ENCODE peak calls at places on chromosomes 4 and X, in seven cellular contexts. L is right lobe of liver, P is testis, Z is ovary, N is pancreas, B is upper lobe of left lung, R is tibial artery. D is an unnamed sample.

GRCh38 chr4:97828646-97829045 is 314.6 kb downstream of the STPG2 start:
- DNase-seq in L (no peak), P (no peak), Z (no peak), N (no peak), B (no peak), R (no peak), D (no peak)

GRCh38 chr4:97235516-97235915 is 907.8 kb downstream of the STPG2 start:
- DNase-seq in L (no peak), P (no peak), Z (no peak), N (no peak), B (no peak), R (no peak), D (no peak)

GRCh38 chr4:69787879-69788278 is 27.5 kb upstream of the SULT1B1 start:
- DNase-seq in L (no peak), P (no peak), Z (no peak), N (no peak), B (no peak), R (no peak), D (no peak)

GRCh38 chr4:117249333-117249732 is 164.0 kb upstream of the TRAM1L1 start:
- DNase-seq in L (no peak), P (no peak), Z (no peak), N (no peak), B (no peak), R (no peak), D (no peak)

GRCh38 chr4:76198411-76199237 is 15.0 kb downstream of the SCARB2 start:
- DNase-seq in L (peak), P (peak), Z (peak), N (peak), B (peak), R (peak), D (peak)

GRCh38 chr4:158850800-158851644 is 82.2 kb downstream of the FNIP2 start:
- DNase-seq in L (no peak), P (no peak), Z (no peak), N (no peak), B (no peak), R (no peak), D (peak)

GRCh38 chr4:56674984-56675383 is 6.1 kb downstream of the HOPX start:
- DNase-seq in L (no peak), P (no peak), Z (no peak), N (no peak), B (no peak), R (no peak), D (no peak)

GRCh38 chr4:150987204-150987603 is 27.9 kb downstream of the LRBA start:
- DNase-seq in L (no peak), P (no peak), Z (no peak), N (no peak), B (no peak), R (no peak), D (no peak)

GRCh38 chr4:189096717-189097116 is 844.0 kb upstream of the FRG1 start:
- DNase-seq in L (no peak), P (peak), Z (no peak), N (no peak), B (no peak), R (no peak), D (no peak)

GRCh38 chr4:81346719-81347118 is 125.0 kb downstream of the RASGEF1B start:
- DNase-seq in L (no peak), P (no peak), Z (no peak), N (no peak), B (no peak), R (no peak), D (no peak)

GRCh38 chrX:17174671-17175070 is 200.3 kb upstream of the NHS start:
- DNase-seq in L (no peak), P (no peak), Z (no peak), N (no peak), B (no peak), R (no peak), D (no peak)

GRCh38 chr4:169009281-169010124 is 552 bp downstream of the CBR4 start:
- DNase-seq in L (peak), P (peak), Z (peak), N (peak), B (peak), R (peak), D (peak)

GRCh38 chr4:21765810-21766407 is 182.7 kb downstream of the KCNIP4 start:
- DNase-seq in L (no peak), P (peak), Z (no peak), N (no peak), B (no peak), R (no peak), D (peak)

GRCh38 chr4:103306870-103307345 is 108.8 kb upstream of the CENPE start:
- DNase-seq in L (peak), P (peak), Z (no peak), N (peak), B (peak), R (no peak), D (no peak)

GRCh38 chr4:36824682-36825081 is 419.9 kb upstream of the NWD2 start:
- DNase-seq in L (no peak), P (no peak), Z (no peak), N (no peak), B (no peak), R (no peak), D (no peak)

GRCh38 chr4:159498371-159499115 is 395.7 kb downstream of the RAPGEF2 start:
- DNase-seq in L (peak), P (no peak), Z (no peak), N (peak), B (no peak), R (no peak), D (no peak)

GRCh38 chrX:53729756-53730155 is 43.2 kb upstream of the HUWE1 start:
- DNase-seq in L (no peak), P (no peak), Z (no peak), N (no peak), B (no peak), R (no peak), D (peak)

GRCh38 chrX:9765737-9766098 is at the start of gene GPR143:
- DNase-seq in L (no peak), P (peak), Z (no peak), N (no peak), B (no peak), R (no peak), D (no peak)

GRCh38 chr4:6278801-6279197 is 9.1 kb downstream of the WFS1 start:
- DNase-seq in L (no peak), P (peak), Z (peak), N (no peak), B (no peak), R (peak), D (peak)

GRCh38 chr4:166091914-166092510 is 219.0 kb downstream of the TLL1 start:
- DNase-seq in L (no peak), P (no peak), Z (no peak), N (no peak), B (no peak), R (no peak), D (peak)

GRCh38 chrX:40922307-40922706 is 162.9 kb upstream of the USP9X start:
- DNase-seq in L (no peak), P (no peak), Z (no peak), N (no peak), B (no peak), R (no peak), D (peak)

GRCh38 chr4:16085822-16086221 is 2.0 kb upstream of the PROM1 start:
- DNase-seq in L (no peak), P (no peak), Z (no peak), N (no peak), B (no peak), R (no peak), D (no peak)

GRCh38 chrX:68989865-68990606 is 161.2 kb downstream of the EFNB1 start:
- DNase-seq in L (no peak), P (peak), Z (no peak), N (peak), B (no peak), R (peak), D (peak)

GRCh38 chr4:84808332-84808731 is 158.2 kb downstream of the WDFY3 start:
- DNase-seq in L (no peak), P (no peak), Z (no peak), N (no peak), B (no peak), R (no peak), D (no peak)

GRCh38 chrX:85698921-85699320 is 319.5 kb upstream of the POF1B start:
- DNase-seq in L (no peak), P (no peak), Z (no peak), N (no peak), B (no peak), R (no peak), D (no peak)

GRCh38 chrX:135512508-135513139 is 7.8 kb upstream of the INTS6L start:
- DNase-seq in L (no peak), P (no peak), Z (no peak), N (no peak), B (no peak), R (no peak), D (no peak)

GRCh38 chrX:20743054-20743453 is 476.3 kb upstream of the RPS6KA3 start:
- DNase-seq in L (no peak), P (no peak), Z (no peak), N (no peak), B (no peak), R (no peak), D (no peak)

GRCh38 chrX:15530318-15530717 is 29.7 kb downstream of the BMX start:
- DNase-seq in L (no peak), P (no peak), Z (no peak), N (no peak), B (no peak), R (no peak), D (no peak)

GRCh38 chr4:158025131-158025530 is 147.7 kb downstream of the GASK1B start:
- DNase-seq in L (no peak), P (no peak), Z (no peak), N (no peak), B (no peak), R (no peak), D (no peak)

GRCh38 chr4:8201341-8201781 is 2.3 kb downstream of the SH3TC1 start:
- DNase-seq in L (no peak), P (peak), Z (no peak), N (no peak), B (no peak), R (no peak), D (no peak)

GRCh38 chr4:18980516-18981233 is 959.1 kb upstream of the LCORL start:
- DNase-seq in L (no peak), P (no peak), Z (no peak), N (no peak), B (no peak), R (no peak), D (no peak)

GRCh38 chr4:40607224-40607623 is 22.4 kb downstream of the RBM47 start:
- DNase-seq in L (no peak), P (no peak), Z (no peak), N (no peak), B (no peak), R (no peak), D (peak)

GRCh38 chr4:86976801-86977485 is 42.1 kb downstream of the AFF1 start:
- DNase-seq in L (no peak), P (no peak), Z (no peak), N (no peak), B (no peak), R (no peak), D (no peak)

GRCh38 chr4:3199661-3200422 is 49.1 kb upstream of the MSANTD1 start:
- DNase-seq in L (no peak), P (peak), Z (no peak), N (no peak), B (no peak), R (no peak), D (peak)

GRCh38 chr4:169159614-169160013 is 111.1 kb downstream of the SH3RF1 start:
- DNase-seq in L (no peak), P (no peak), Z (no peak), N (no peak), B (no peak), R (no peak), D (peak)

GRCh38 chr4:99205104-99205979 is 13.7 kb downstream of the ADH6 start:
- DNase-seq in L (no peak), P (peak), Z (no peak), N (no peak), B (peak), R (peak), D (peak)

GRCh38 chr4:2935762-2936743 is 27.2 kb downstream of the NOP14 start:
- DNase-seq in L (peak), P (peak), Z (no peak), N (peak), B (peak), R (peak), D (peak)

GRCh38 chr4:138697771-138698170 is 317.8 kb upstream of the NOCT start:
- DNase-seq in L (no peak), P (no peak), Z (no peak), N (no peak), B (no peak), R (no peak), D (peak)

GRCh38 chr4:147707892-147708672 is 23.8 kb upstream of the ARHGAP10 start:
- DNase-seq in L (no peak), P (peak), Z (peak), N (peak), B (peak), R (peak), D (peak)

GRCh38 chrX:40855411-40855810 is 120.1 kb upstream of the MED14 start:
- DNase-seq in L (no peak), P (no peak), Z (no peak), N (no peak), B (no peak), R (no peak), D (no peak)

DNA sequence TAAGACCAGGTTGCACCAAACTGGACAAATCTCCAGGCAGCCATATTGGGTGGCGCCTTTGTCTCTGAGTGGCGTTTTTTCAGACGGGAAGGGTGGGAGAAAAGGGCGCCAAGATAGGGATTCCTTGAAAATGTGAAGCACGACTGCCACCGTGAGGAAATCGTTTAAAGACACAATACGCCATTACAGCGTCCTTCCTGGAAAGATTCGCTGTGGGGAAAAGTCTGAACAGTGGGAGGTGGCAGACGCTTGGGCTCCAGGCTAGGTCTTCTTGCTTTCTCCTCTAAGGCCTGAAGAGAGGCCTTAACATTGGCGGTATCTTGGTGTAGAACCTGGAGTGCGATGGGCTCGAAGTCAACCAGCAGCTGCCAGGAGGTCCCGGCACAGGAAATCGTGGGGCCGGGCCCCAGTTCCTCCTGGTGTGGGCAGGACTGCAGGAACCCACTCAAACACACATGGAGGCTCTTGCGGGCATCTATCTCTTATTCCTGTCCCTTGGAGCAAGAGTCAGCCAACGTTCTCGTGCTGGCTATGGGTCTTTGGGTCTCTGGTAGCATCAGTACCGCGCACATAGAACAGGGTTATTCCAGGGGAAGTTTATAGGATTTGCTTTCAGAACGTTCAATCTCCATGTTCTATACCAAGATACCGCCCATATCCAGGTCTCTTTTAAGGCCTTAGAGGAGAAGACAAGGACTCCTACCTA is 208.8 kb downstream of the OR13H1 start:
- DNase-seq in L (peak), P (no peak), Z (peak), N (peak), B (peak), R (no peak), D (peak)
- H3K4me3 ChIP-seq in L (peak), P (no peak), Z (peak), N (peak), B (peak), R (no peak), D (peak)

DNA sequence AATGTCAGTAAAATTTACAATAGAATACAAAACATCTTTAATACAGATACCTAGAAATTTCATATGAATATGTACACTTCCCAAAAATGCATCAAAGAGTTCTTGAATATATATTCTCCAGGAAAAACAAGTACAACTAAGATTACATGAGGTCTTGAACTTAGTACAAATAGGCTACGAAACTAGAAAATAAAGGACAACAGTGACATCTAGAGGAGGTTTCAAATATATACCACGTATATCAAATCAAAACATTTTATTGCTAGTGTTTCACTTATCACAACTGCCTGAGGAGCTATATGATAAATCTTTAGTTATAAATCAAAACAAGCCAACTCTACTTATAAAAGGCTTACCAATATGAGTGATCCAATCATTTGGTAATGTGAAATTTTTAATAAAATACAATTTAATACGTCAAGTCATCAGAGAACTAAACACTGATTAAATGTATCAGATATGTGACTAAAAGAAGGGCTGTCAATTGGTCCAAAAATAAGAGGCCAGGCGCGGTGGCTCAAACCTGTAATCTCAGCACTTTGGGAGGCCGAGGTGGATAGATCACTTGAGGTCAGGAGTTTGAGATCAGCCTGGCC is 36.6 kb downstream of the ANAPC10 start:
- DNase-seq in L (no peak), P (no peak), Z (no peak), N (no peak), B (no peak), R (no peak), D (peak)
- TF ChIP-seq CTCF in L (peak), P (no peak), Z (peak), N (no peak), B (peak), R (peak), D (peak)

DNA sequence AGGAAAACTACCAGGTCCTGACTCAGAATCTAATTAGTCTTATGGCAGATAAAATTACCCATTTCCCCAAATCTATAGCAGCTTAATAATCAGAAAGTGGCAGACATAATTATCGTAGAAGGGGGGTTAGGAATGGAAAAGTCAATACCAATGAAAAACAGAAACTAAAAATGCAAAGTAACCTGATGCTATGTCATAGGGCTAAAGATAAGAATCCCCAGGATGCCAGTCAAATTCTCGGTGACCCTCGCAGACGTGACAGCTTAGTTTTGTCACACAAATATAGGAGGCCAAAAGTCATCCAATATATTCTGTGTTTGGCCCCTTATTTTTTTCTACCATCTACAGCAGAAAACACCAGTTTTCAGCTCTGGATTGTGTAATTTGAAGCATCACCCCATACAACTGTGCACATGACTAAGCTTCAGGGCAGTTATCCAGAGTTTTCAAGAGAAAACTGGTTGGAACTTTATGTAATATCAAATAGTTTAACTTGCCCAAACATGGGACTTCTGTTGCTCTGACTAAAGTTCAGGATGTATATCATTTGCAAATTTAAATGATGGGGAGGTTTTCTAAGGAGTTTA is 30.9 kb downstream of the RASSF6 start:
- DNase-seq in L (no peak), P (no peak), Z (no peak), N (no peak), B (no peak), R (no peak), D (peak)
- H3K4me3 ChIP-seq in L (no peak), P (no peak), Z (no peak), N (no peak), B (no peak), R (no peak), D (no peak)

GRCh38 chrX:108245462-108245861 is 153.9 kb downstream of the ATG4A start:
- DNase-seq in L (no peak), P (no peak), Z (no peak), N (no peak), B (no peak), R (no peak), D (no peak)
- TF ChIP-seq CTCF in L (no peak), P (no peak), Z (no peak), N (no peak), B (no peak), R (no peak), D (no peak)

D was measured in fibroblast of villous mesenchyme.